ENCODE peak calls at places on chromosomes 12 and 14, in four cellular contexts. One of them, this sample, is unnamed.

GRCh38 chr12:51217133-51217967 is 512 bp downstream of the POU6F1 start:
- DNase-seq in tibial artery: peak; percentile 79
- DNase-seq in pancreas: peak; percentile 76
- DNase-seq in neural progenitor cell: peak; percentile 69
- DNase-seq in this sample: peak; percentile 65

GRCh38 chr12:51386361-51386760 is 4.8 kb downstream of the GALNT6 start:
- DNase-seq in tibial artery: no peak
- DNase-seq in pancreas: no peak
- DNase-seq in neural progenitor cell: no peak
- DNase-seq in this sample: no peak

GRCh38 chr12:128971802-128972201 is 118.5 kb downstream of the GLT1D1 start:
- DNase-seq in tibial artery: no peak
- DNase-seq in pancreas: no peak
- DNase-seq in neural progenitor cell: peak; percentile 69
- DNase-seq in this sample: no peak

GRCh38 chr12:56634837-56635538 is 4.9 kb upstream of the BAZ2A start:
- DNase-seq in tibial artery: peak; percentile 88
- DNase-seq in pancreas: peak; percentile 83
- DNase-seq in neural progenitor cell: peak; percentile 86
- DNase-seq in this sample: peak; percentile 80

GRCh38 chr14:49579841-49580240 is 6.3 kb downstream of the RPS29 start:
- DNase-seq in tibial artery: no peak
- DNase-seq in pancreas: no peak
- DNase-seq in neural progenitor cell: no peak
- DNase-seq in this sample: no peak

GRCh38 chr12:115146453-115146852 is 462.5 kb upstream of the TBX3 start:
- DNase-seq in tibial artery: no peak
- DNase-seq in pancreas: no peak
- DNase-seq in neural progenitor cell: no peak
- DNase-seq in this sample: no peak

GRCh38 chr14:102910442-102910841 is 12.0 kb upstream of the AMN start:
- DNase-seq in tibial artery: peak; percentile 38
- DNase-seq in pancreas: no peak
- DNase-seq in neural progenitor cell: no peak
- DNase-seq in this sample: no peak

GRCh38 chr12:13472690-13473089 is 276.2 kb downstream of the EMP1 start:
- DNase-seq in tibial artery: no peak
- DNase-seq in pancreas: no peak
- DNase-seq in neural progenitor cell: no peak
- DNase-seq in this sample: no peak

GRCh38 chr14:57869530-57870088 is 3.7 kb upstream of the SLC35F4 start:
- DNase-seq in tibial artery: no peak
- DNase-seq in pancreas: no peak
- DNase-seq in neural progenitor cell: no peak
- DNase-seq in this sample: no peak

GRCh38 chr14:51219473-51220448 is 20.3 kb upstream of the TMX1 start:
- DNase-seq in tibial artery: no peak
- DNase-seq in pancreas: no peak
- DNase-seq in neural progenitor cell: peak; percentile 50
- DNase-seq in this sample: no peak

GRCh38 chr12:62933871-62934798 is 815 bp downstream of the PPM1H start:
- DNase-seq in tibial artery: peak; percentile 70
- DNase-seq in pancreas: peak; percentile 50
- DNase-seq in neural progenitor cell: peak; percentile 65
- DNase-seq in this sample: no peak

GRCh38 chr14:90398841-90399540 is 2.2 kb downstream of the CALM1 start:
- DNase-seq in tibial artery: no peak
- DNase-seq in pancreas: no peak
- DNase-seq in neural progenitor cell: no peak
- DNase-seq in this sample: no peak

GRCh38 chr14:90400904-90401561 is 4.2 kb downstream of the CALM1 start:
- DNase-seq in tibial artery: no peak
- DNase-seq in pancreas: no peak
- DNase-seq in neural progenitor cell: no peak
- DNase-seq in this sample: no peak

GRCh38 chr14:90397401-90398314 is 829 bp downstream of the CALM1 start:
- DNase-seq in tibial artery: peak; percentile 82
- DNase-seq in pancreas: peak; percentile 56
- DNase-seq in neural progenitor cell: peak; percentile 78
- DNase-seq in this sample: peak; percentile 76

GRCh38 chr14:90398315-90398811 is 1.5 kb downstream of the CALM1 start:
- DNase-seq in tibial artery: peak; percentile 76
- DNase-seq in pancreas: peak; percentile 59
- DNase-seq in neural progenitor cell: peak; percentile 61
- DNase-seq in this sample: no peak

GRCh38 chr14:90399541-90400444 is 3.0 kb downstream of the CALM1 start:
- DNase-seq in tibial artery: peak; percentile 95
- DNase-seq in pancreas: peak; percentile 91
- DNase-seq in neural progenitor cell: peak; percentile 97
- DNase-seq in this sample: peak; percentile 91
- H3K4me1 ChIP-seq in tibial artery: no peaks in the 10 kb centered on the region
- H3K4me1 ChIP-seq in pancreas: peaks cover 11% of the 10 kb centered on the region
- H3K4me1 ChIP-seq in neural progenitor cell: peaks cover 10% of the 10 kb centered on the region
- H3K4me1 ChIP-seq in this sample: peaks cover 9% of the 10 kb centered on the region

DNA sequence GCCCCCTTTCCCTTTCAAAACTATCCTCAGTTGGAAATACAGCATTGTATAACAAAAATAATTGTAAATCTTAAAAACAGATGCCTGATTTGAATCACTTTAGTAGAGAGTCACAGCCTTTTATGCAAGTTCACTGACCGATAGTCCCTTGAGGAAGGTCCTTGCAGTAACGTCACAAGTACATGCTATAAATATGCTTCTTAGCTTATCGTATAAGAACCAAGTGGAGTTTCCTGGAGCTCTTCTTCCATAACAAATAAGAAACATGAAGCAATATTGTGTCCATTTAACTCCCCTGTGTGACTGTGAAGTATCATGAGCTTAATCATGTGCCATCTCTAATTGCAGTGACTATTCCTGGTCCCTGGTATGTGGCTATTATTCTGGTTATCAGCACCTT is 107.9 kb downstream of the SLC38A4 start:
- DNase-seq in tibial artery: no peak
- DNase-seq in pancreas: no peak
- DNase-seq in neural progenitor cell: no peak
- DNase-seq in this sample: no peak
- H3K36me3 ChIP-seq in tibial artery: no peaks in the 10 kb centered on the region
- H3K36me3 ChIP-seq in pancreas: no peaks in the 10 kb centered on the region
- H3K36me3 ChIP-seq in neural progenitor cell: no peaks in the 10 kb centered on the region
- H3K36me3 ChIP-seq in this sample: no peaks in the 10 kb centered on the region

GRCh38 chr14:89382487-89383170 is 34.4 kb downstream of the FOXN3 start:
- DNase-seq in tibial artery: no peak
- DNase-seq in pancreas: no peak
- DNase-seq in neural progenitor cell: no peak
- DNase-seq in this sample: no peak

GRCh38 chr14:89386214-89386886 is 30.7 kb downstream of the FOXN3 start:
- DNase-seq in tibial artery: no peak
- DNase-seq in pancreas: no peak
- DNase-seq in neural progenitor cell: no peak
- DNase-seq in this sample: no peak

GRCh38 chr14:89384023-89384422 is 33.0 kb downstream of the FOXN3 start:
- DNase-seq in tibial artery: no peak
- DNase-seq in pancreas: no peak
- DNase-seq in neural progenitor cell: no peak
- DNase-seq in this sample: no peak

GRCh38 chr14:89384636-89385035 is 32.4 kb downstream of the FOXN3 start:
- DNase-seq in tibial artery: no peak
- DNase-seq in pancreas: no peak
- DNase-seq in neural progenitor cell: no peak
- DNase-seq in this sample: no peak

GRCh38 chr14:89383171-89383845 is 33.7 kb downstream of the FOXN3 start:
- DNase-seq in tibial artery: no peak
- DNase-seq in pancreas: no peak
- DNase-seq in neural progenitor cell: no peak
- DNase-seq in this sample: no peak
- H3K4me1 ChIP-seq in tibial artery: no peaks in the 10 kb centered on the region
- H3K4me1 ChIP-seq in pancreas: no peaks in the 10 kb centered on the region
- H3K4me1 ChIP-seq in neural progenitor cell: no peaks in the 10 kb centered on the region
- H3K4me1 ChIP-seq in this sample: peaks cover 22% of the 10 kb centered on the region

GRCh38 chr12:122032570-122032969 is 10.9 kb downstream of the BCL7A start:
- DNase-seq in tibial artery: no peak
- DNase-seq in pancreas: no peak
- DNase-seq in neural progenitor cell: no peak
- DNase-seq in this sample: no peak
- H3K36me3 ChIP-seq in tibial artery: peaks cover 4% of the 10 kb centered on the region
- H3K36me3 ChIP-seq in pancreas: peaks cover 15% of the 10 kb centered on the region
- H3K36me3 ChIP-seq in neural progenitor cell: no peaks in the 10 kb centered on the region
- H3K36me3 ChIP-seq in this sample: no peaks in the 10 kb centered on the region

GRCh38 chr12:93786669-93787397 is 109.7 kb downstream of the CRADD start:
- DNase-seq in tibial artery: no peak
- DNase-seq in pancreas: no peak
- DNase-seq in neural progenitor cell: no peak
- DNase-seq in this sample: no peak
- H3K4me1 ChIP-seq in tibial artery: no peaks in the 10 kb centered on the region
- H3K4me1 ChIP-seq in pancreas: no peaks in the 10 kb centered on the region
- H3K4me1 ChIP-seq in neural progenitor cell: peaks cover 10% of the 10 kb centered on the region
- H3K4me1 ChIP-seq in this sample: peaks cover 14% of the 10 kb centered on the region

GRCh38 chr14:75091251-75091650 is 21.8 kb downstream of the ZC2HC1C start:
- DNase-seq in tibial artery: no peak
- DNase-seq in pancreas: no peak
- DNase-seq in neural progenitor cell: peak; percentile 37
- DNase-seq in this sample: no peak

GRCh38 chr14:75090353-75090752 is 20.9 kb downstream of the ZC2HC1C start:
- DNase-seq in tibial artery: no peak
- DNase-seq in pancreas: no peak
- DNase-seq in neural progenitor cell: no peak
- DNase-seq in this sample: no peak

GRCh38 chr14:75092698-75093097 is 23.3 kb downstream of the ZC2HC1C start:
- DNase-seq in tibial artery: no peak
- DNase-seq in pancreas: no peak
- DNase-seq in neural progenitor cell: peak; percentile 44
- DNase-seq in this sample: no peak

GRCh38 chr14:75088153-75088552 is 18.7 kb downstream of the ZC2HC1C start:
- DNase-seq in tibial artery: no peak
- DNase-seq in pancreas: no peak
- DNase-seq in neural progenitor cell: peak; percentile 6
- DNase-seq in this sample: no peak

DNA sequence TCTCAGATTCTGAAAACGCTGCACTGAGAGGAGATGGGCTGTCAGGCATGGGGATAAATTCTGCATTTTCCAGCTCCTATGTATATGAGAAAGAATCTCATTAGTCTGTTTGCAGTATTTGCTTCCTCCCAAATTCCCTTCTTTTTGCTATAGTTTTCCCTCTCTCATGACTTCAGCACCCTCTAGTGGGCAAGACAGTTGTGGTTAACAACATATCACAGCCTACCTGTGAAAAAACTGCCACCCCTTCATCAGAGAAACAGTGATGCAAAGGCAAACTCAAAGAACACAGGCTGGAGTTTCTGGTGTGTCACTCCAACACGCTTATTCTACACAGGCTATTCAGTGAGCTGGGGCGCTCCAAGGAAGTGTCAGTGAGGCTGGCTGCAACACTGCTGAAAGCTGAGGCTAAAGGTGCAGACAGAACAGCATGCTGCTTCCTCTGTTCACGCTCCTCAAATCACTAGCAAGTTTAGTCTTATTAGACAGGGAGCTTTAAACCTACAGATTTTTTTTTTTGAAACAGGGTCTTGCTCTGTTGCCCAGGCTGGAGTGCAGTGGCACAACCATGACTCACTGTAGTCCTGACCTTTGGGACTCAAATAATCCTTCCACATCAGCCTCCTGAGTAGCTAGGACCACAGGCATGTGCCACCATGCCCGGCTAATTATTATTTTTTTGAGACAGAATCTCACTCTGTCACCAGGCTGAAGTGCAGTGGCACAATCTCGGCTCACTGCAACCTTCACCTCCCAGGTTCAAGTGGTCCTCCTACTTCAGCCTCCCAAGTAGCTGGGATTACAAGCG is 19.3 kb downstream of the ZC2HC1C start:
- DNase-seq in tibial artery: no peak
- DNase-seq in pancreas: peak; percentile 37
- DNase-seq in neural progenitor cell: peak; percentile 87
- DNase-seq in this sample: peak; percentile 55
- H3K36me3 ChIP-seq in tibial artery: peaks cover 64% of the 10 kb centered on the region
- H3K36me3 ChIP-seq in pancreas: peaks cover 48% of the 10 kb centered on the region
- H3K36me3 ChIP-seq in neural progenitor cell: no peaks in the 10 kb centered on the region
- H3K36me3 ChIP-seq in this sample: no peaks in the 10 kb centered on the region

GRCh38 chr14:59428581-59429012 is 36.6 kb downstream of the GPR135 start:
- DNase-seq in tibial artery: no peak
- DNase-seq in pancreas: no peak
- DNase-seq in neural progenitor cell: no peak
- DNase-seq in this sample: no peak
- H3K4me1 ChIP-seq in tibial artery: no peaks in the 10 kb centered on the region
- H3K4me1 ChIP-seq in pancreas: no peaks in the 10 kb centered on the region
- H3K4me1 ChIP-seq in neural progenitor cell: peaks cover 7% of the 10 kb centered on the region
- H3K4me1 ChIP-seq in this sample: peaks cover 11% of the 10 kb centered on the region

This sample was measured in ovary.